ENCODE peak calls at places on chromosomes 16 and 17, in seven cellular contexts. S is naive thymus-derived CD4-positive, alpha-beta T cell; A is kidney epithelial cell; T is AG10803; O is stimulated activated CD4-positive, alpha-beta T cell treated with anti-CD3 and anti-CD28 coated beads, TNF-alpha, amount 100 ng/mL, for 4 hours; F is RCC 7860; J is activated T-cell treated with anti-CD3 and anti-CD28 coated beads, Interleukin-2, amount 50 U/mL, for 72 hours. G is an unnamed sample.

GRCh38 chr17:77499699-77500435 is 359.1 kb downstream of the SEC14L1 start:
- DNase-seq in T (no peak), S (no peak), O (no peak), J (no peak), A (no peak), F (no peak), G (no peak)

GRCh38 chr16:77206533-77206932 is 7.3 kb downstream of the SYCE1L start:
- DNase-seq in T (no peak), A (no peak), J (no peak), F (no peak), S (no peak), O (no peak), G (no peak)

GRCh38 chr16:83060-83603 is 5.1 kb downstream of the MPG start:
- DNase-seq in F (no peak), T (no peak), O (no peak), J (no peak), A (no peak), S (no peak), G (no peak)

GRCh38 chr16:35409503-35409902 is 1950.1 kb downstream of the TP53TG3F start:
- DNase-seq in T (no peak), A (no peak), O (no peak), S (no peak), F (no peak), J (no peak), G (no peak)

GRCh38 chr17:31534223-31534888 is 142.9 kb downstream of the RAB11FIP4 start:
- DNase-seq in F (no peak), S (no peak), A (no peak), T (peak), O (no peak), J (no peak), G (no peak)

GRCh38 chr17:79940381-79941087 is 95.1 kb downstream of the TBC1D16 start:
- DNase-seq in A (no peak), J (no peak), S (no peak), O (no peak), T (no peak), F (no peak), G (no peak)

GRCh38 chr16:85028638-85029412 is 1.2 kb downstream of the KIAA0513 start:
- DNase-seq in S (peak), T (peak), J (peak), F (no peak), O (peak), A (no peak), G (no peak)

GRCh38 chr16:50280932-50281331 is 14.6 kb downstream of the ADCY7 start:
- DNase-seq in A (no peak), F (no peak), S (no peak), O (no peak), T (no peak), J (no peak), G (no peak)

GRCh38 chr16:51615141-51615540 is 464.1 kb upstream of the SALL1 start:
- DNase-seq in F (no peak), S (no peak), O (no peak), A (no peak), T (no peak), J (no peak), G (no peak)

GRCh38 chr16:74372953-74373846 is 2.9 kb upstream of the NPIPB15 start:
- DNase-seq in A (no peak), T (no peak), J (no peak), O (no peak), F (no peak), S (no peak), G (no peak)

GRCh38 chr17:56319531-56319930 is 166.3 kb downstream of the ANKFN1 start:
- DNase-seq in A (peak), O (no peak), F (peak), J (no peak), S (peak), T (peak), G (no peak)

GRCh38 chr17:13806023-13806553 is 204.4 kb upstream of the HS3ST3A1 start:
- DNase-seq in J (no peak), O (no peak), A (no peak), F (no peak), S (no peak), T (no peak), G (no peak)

GRCh38 chr16:86676216-86676800 is 98.0 kb downstream of the FOXL1 start:
- DNase-seq in F (peak), S (no peak), O (no peak), J (no peak), T (peak), A (peak), G (no peak)

GRCh38 chr17:58263773-58264172 is 17.0 kb downstream of the MPO start:
- DNase-seq in O (no peak), T (no peak), S (no peak), A (no peak), F (no peak), J (no peak), G (no peak)

GRCh38 chr17:29019475-29020181 is 13.8 kb upstream of the SEZ6 start:
- DNase-seq in S (no peak), T (no peak), A (no peak), J (no peak), O (no peak), F (no peak), G (no peak)

G was measured in AG04449.